ENCODE peak calls at places on chromosome 19, in four cellular contexts. E, F, G and T are unnamed samples.

GRCh38 chr19:15452111-15453047 is 2.6 kb upstream of the WIZ start:
- DNase-seq in E (peak), F (peak), G (peak), T (no peak)

GRCh38 chr19:21607453-21607852 is 102.1 kb downstream of the ZNF429 start:
- DNase-seq in E (no peak), F (no peak), G (no peak), T (no peak)

GRCh38 chr19:47726467-47726866 is 13.2 kb downstream of the EHD2 start:
- DNase-seq in E (no peak), F (no peak), G (peak), T (no peak)

GRCh38 chr19:4730740-4731171 is 7.1 kb upstream of the DPP9 start:
- DNase-seq in E (peak), F (no peak), G (peak), T (no peak)

GRCh38 chr19:43148233-43148632 is 38.1 kb downstream of the PSG5 start:
- DNase-seq in E (no peak), F (no peak), G (peak), T (no peak)

GRCh38 chr19:2391118-2391725 is 31.2 kb downstream of the TMPRSS9 start:
- DNase-seq in E (peak), F (no peak), G (peak), T (peak)

GRCh38 chr19:13526552-13526951 is 20.3 kb upstream of the CACNA1A start:
- DNase-seq in E (peak), F (no peak), G (peak), T (no peak)

GRCh38 chr19:41367848-41368301 is 3.9 kb upstream of the B9D2 start:
- DNase-seq in E (no peak), F (no peak), G (peak), T (no peak)

GRCh38 chr19:17475541-17476115 is 5.3 kb downstream of the SLC27A1 start:
- DNase-seq in E (peak), F (peak), G (peak), T (no peak)

GRCh38 chr19:15251749-15252397 is 19.6 kb upstream of the EPHX3 start:
- DNase-seq in E (no peak), F (no peak), G (peak), T (no peak)

GRCh38 chr19:55472463-55472862 is 4.0 kb upstream of the ZNF628 start:
- DNase-seq in E (peak), F (no peak), G (peak), T (no peak)

GRCh38 chr19:56141416-56141992 is 417 bp downstream of the ZNF444 start:
- DNase-seq in E (no peak), F (no peak), G (peak), T (no peak)

GRCh38 chr19:8456064-8456463 is 11.3 kb downstream of the HNRNPM start:
- DNase-seq in E (no peak), F (no peak), G (no peak), T (no peak)

GRCh38 chr19:33064778-33065550 is at the start of gene RHPN2:
- DNase-seq in E (peak), F (peak), G (peak), T (no peak)

GRCh38 chr19:48571378-48572162 is 19.6 kb downstream of the SULT2B1 start:
- DNase-seq in E (no peak), F (no peak), G (no peak), T (peak)

GRCh38 chr19:55838251-55838650 is 1.9 kb downstream of the NLRP4 start:
- DNase-seq in E (no peak), F (no peak), G (no peak), T (no peak)

GRCh38 chr19:52274191-52274590 is 4.8 kb downstream of the ZNF766 start:
- DNase-seq in E (no peak), F (no peak), G (no peak), T (no peak)

GRCh38 chr19:41707502-41707812 is 969 bp upstream of the CEACAM5 start:
- DNase-seq in E (no peak), F (no peak), G (no peak), T (no peak)

GRCh38 chr19:55686311-55687050 is 11.5 kb downstream of the EPN1 start:
- DNase-seq in E (no peak), F (peak), G (no peak), T (no peak)

GRCh38 chr19:46384396-46384795 is 29.0 kb downstream of the CCDC8 start:
- DNase-seq in E (no peak), F (no peak), G (no peak), T (no peak)

GRCh38 chr19:45613926-45614725 is 12.1 kb upstream of the GPR4 start:
- DNase-seq in E (peak), F (no peak), G (peak), T (no peak)

GRCh38 chr19:8358948-8359347 is 5.0 kb upstream of the ANGPTL4 start:
- DNase-seq in E (no peak), F (peak), G (no peak), T (no peak)

GRCh38 chr19:1000095-1000494 is at the start of gene GRIN3B:
- DNase-seq in E (peak), F (peak), G (peak), T (no peak)
- TF ChIP-seq CTCF in E (peak), F (no peak), G (peak), T (peak)

DNA sequence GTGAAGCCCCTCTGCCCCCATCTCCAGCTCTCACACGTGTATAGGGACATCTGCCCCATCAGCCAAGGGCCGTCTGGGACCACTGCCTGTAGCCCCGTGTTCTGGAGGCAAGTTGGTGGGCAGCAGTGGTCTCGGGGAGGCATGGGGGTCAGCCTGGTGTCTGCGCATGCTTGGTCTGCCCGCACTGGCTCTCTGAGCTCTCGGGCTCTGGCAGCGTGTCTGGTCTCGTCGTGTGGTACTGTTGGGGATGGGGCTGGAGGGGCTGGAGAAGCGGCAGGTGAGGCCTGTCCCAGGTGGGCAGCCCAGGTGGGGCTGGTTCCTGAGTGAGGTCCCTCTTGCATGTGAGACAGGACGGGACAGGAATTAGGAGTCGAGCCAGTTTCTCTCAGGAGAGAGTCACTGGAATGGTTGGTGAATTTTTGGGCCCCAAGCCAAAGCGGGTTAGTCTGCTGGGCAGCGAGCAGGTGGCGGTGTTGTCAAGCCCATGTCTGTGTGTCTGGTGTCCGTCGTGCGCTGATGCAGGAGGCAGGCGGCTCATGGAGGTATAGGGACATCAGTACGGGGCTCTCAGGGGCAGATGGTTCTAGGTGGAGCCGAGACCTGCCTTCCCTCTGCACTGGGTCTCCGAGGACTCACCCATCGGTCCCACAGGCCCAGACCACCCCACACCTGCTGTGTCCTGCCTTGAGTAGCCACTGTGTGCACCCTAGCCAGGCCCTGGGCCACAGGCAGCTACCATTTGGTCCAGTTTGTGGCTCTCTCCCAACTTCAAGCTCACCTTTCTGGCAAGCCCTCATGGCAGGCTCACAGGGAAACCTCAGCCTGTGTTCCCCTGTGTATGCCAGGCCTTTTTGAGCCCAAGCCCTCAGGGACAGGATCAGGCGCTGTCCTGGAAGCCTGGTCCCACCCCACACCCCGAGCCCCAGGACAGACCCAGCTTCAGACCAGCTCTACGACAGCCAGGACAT is 18.2 kb downstream of the COMP start:
- DNase-seq in E (no peak), F (peak), G (no peak), T (peak)
- TF ChIP-seq CTCF in E (no peak), F (no peak), G (no peak), T (peak)

GRCh38 chr19:28744014-28744413 is 468.9 kb downstream of the UQCRFS1 start:
- DNase-seq in E (no peak), F (no peak), G (no peak), T (no peak)
- TF ChIP-seq CTCF in E (no peak), F (no peak), G (no peak), T (no peak)

GRCh38 chr19:30696514-30696913 is 324.3 kb downstream of the ZNF536 start:
- DNase-seq in E (no peak), F (peak), G (no peak), T (no peak)
- TF ChIP-seq CTCF in E (no peak), F (peak), G (peak), T (peak)

DNA sequence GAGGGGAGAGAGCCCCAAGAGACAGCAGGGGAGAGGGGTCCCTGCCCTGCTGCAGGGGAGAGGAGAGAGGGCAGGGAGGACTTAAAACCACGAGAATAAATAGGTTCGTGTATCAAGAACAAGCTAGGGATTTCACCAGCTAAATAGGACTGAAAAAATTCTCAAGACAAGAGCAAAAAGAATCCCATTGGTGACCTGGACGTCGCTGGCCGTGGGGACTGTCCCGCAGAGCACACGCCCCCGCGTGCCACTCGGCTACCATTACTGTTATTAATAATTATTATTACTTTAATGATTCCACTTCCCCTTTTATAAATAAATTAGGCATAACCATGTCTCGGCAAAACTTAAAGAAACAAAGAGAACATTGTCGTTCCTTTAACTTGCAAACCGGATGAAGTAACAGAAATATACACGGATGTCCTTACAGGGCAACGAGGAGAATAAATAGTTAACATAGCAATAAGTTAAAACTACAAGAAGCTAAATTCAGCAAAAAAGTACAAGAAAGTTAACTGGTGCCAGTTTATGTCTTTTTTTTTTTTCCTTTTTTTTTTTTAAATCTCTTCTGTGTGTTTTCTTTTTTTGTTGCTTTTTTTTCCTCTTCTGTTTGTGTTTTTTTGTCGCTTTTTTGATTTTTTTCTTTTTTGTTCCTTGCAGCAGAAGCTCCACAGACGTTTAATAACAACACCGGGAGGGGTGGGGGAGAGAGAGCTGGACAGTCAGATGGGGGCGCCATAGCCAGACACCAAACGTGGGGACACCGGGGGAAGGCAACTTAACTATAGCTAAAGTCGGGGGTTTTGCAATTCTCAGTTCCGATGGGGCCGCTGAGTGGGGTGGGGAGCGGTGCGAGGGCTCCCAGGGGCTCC is 16.7 kb downstream of the PRKCSH start:
- DNase-seq in E (no peak), F (no peak), G (no peak), T (no peak)
- TF ChIP-seq CTCF in E (peak), F (no peak), G (no peak), T (no peak)

GRCh38 chr19:29596885-29597525 is 9.1 kb upstream of the POP4 start:
- DNase-seq in E (no peak), F (no peak), G (peak), T (peak)
- TF ChIP-seq CTCF in E (no peak), F (no peak), G (peak), T (peak)

GRCh38 chr19:6417713-6418561 is 6.7 kb downstream of the KHSRP start:
- DNase-seq in E (no peak), F (no peak), G (peak), T (no peak)
- TF ChIP-seq CTCF in E (no peak), F (no peak), G (peak), T (peak)